ENCODE peak calls at places on chromosomes 16 and 17, in seven cellular contexts. T is stimulated activated CD4-positive, alpha-beta T cell treated with anti-CD3 and anti-CD28 coated beads, Interleukin-1b, Interleukin-23, amount 100 ng/mL, for 48 hours; H is stimulated activated CD8-positive, alpha-beta memory T cell treated with anti-CD3 and anti-CD28 coated beads, Interleukin-4, amount 100 ng/mL, for 1 hour; B is fibroblast of mammary gland; E is occipital lobe; O is aorta; I is PC-9. D is an unnamed sample.

GRCh38 chr16:54140057-54140787 is 146.4 kb downstream of the IRX3 start:
- DNase-seq in T (no peak), H (no peak), B (no peak), E (no peak), O (no peak), I (no peak), D (no peak)

GRCh38 chr17:41627316-41628072 is 3.1 kb upstream of the KRT17 start:
- DNase-seq in T (no peak), H (no peak), B (no peak), E (no peak), O (peak), I (no peak), D (no peak)

GRCh38 chr17:871731-872517 is 89.8 kb downstream of the MRM3 start:
- DNase-seq in T (no peak), H (no peak), B (no peak), E (no peak), O (no peak), I (no peak), D (no peak)

GRCh38 chr16:70749006-70749678 is 51.8 kb downstream of the VAC14 start:
- DNase-seq in T (no peak), H (no peak), B (no peak), E (no peak), O (no peak), I (peak), D (no peak)

GRCh38 chr17:63173903-63174302 is 207.9 kb downstream of the TANC2 start:
- DNase-seq in T (no peak), H (no peak), B (peak), E (no peak), O (no peak), I (no peak), D (no peak)

GRCh38 chr17:17783121-17783824 is 53.5 kb downstream of the SREBF1 start:
- DNase-seq in T (peak), H (no peak), B (peak), E (peak), O (no peak), I (no peak), D (no peak)

GRCh38 chr16:2082171-2082982 is 34.6 kb downstream of the TSC2 start:
- DNase-seq in T (no peak), H (no peak), B (peak), E (no peak), O (no peak), I (no peak), D (no peak)

GRCh38 chr16:21685034-21685455 is 21.3 kb downstream of the OTOA start:
- DNase-seq in T (no peak), H (no peak), B (no peak), E (no peak), O (no peak), I (no peak), D (no peak)

GRCh38 chr17:6323626-6324356 is 111.1 kb downstream of the AIPL1 start:
- DNase-seq in T (no peak), H (no peak), B (no peak), E (no peak), O (no peak), I (no peak), D (no peak)

GRCh38 chr16:28081391-28081790 is 17.9 kb upstream of the GSG1L start:
- DNase-seq in T (no peak), H (no peak), B (no peak), E (no peak), O (no peak), I (no peak), D (no peak)

GRCh38 chr17:82909322-82909904 is 69.6 kb upstream of the ZNF750 start:
- DNase-seq in T (peak), H (peak), B (no peak), E (no peak), O (peak), I (no peak), D (no peak)

GRCh38 chr17:47868134-47868533 is 17.2 kb upstream of the SP6 start:
- DNase-seq in T (no peak), H (no peak), B (no peak), E (no peak), O (no peak), I (no peak), D (no peak)

GRCh38 chr16:1113489-1113888 is 17.4 kb upstream of the C1QTNF8 start:
- DNase-seq in T (no peak), H (no peak), B (no peak), E (no peak), O (no peak), I (no peak), D (no peak)

GRCh38 chr17:29115906-29116651 is 64.1 kb downstream of the MYO18A start:
- DNase-seq in T (peak), H (no peak), B (peak), E (peak), O (no peak), I (peak), D (no peak)

GRCh38 chr17:17354560-17355357 is 51.6 kb downstream of the NT5M start:
- DNase-seq in T (peak), H (peak), B (peak), E (peak), O (peak), I (no peak), D (no peak)

GRCh38 chr16:55655709-55656694 is at the start of gene SLC6A2:
- DNase-seq in T (no peak), H (no peak), B (no peak), E (no peak), O (no peak), I (no peak), D (no peak)

GRCh38 chr16:24152826-24153225 is 103.3 kb upstream of the CACNG3 start:
- DNase-seq in T (no peak), H (no peak), B (no peak), E (no peak), O (no peak), I (no peak), D (no peak)

GRCh38 chr16:50505714-50506542 is 42.3 kb upstream of the NKD1 start:
- DNase-seq in T (no peak), H (no peak), B (no peak), E (no peak), O (no peak), I (no peak), D (no peak)

GRCh38 chr17:57136355-57136754 is 51.3 kb downstream of the AKAP1 start:
- DNase-seq in T (no peak), H (no peak), B (no peak), E (no peak), O (no peak), I (no peak), D (no peak)

GRCh38 chr17:41413353-41413752 is 11.0 kb downstream of the KRT37 start:
- DNase-seq in T (no peak), H (no peak), B (no peak), E (no peak), O (no peak), I (no peak), D (no peak)

GRCh38 chr17:32275060-32276042 is 9.7 kb downstream of the RHBDL3 start:
- DNase-seq in T (peak), H (no peak), B (peak), E (peak), O (peak), I (peak), D (peak)

GRCh38 chr16:4529085-4530060 is 9.2 kb downstream of the CDIP1 start:
- DNase-seq in T (peak), H (no peak), B (peak), E (no peak), O (no peak), I (no peak), D (peak)